ENCODE peak calls at places on chromosomes 11 and 22, in ten cellular contexts. One of them, this sample, is unnamed.
A peak's percentile ranks its signal among the peaks of the same experiment; 100 is the strongest.

GRCh38 chr11:3904228-3904627 is 48.8 kb downstream of the STIM1 start:
- DNase-seq in CD4-positive, CD25-positive, alpha-beta regulatory T cell: no peak
- DNase-seq in heart left ventricle: peak; percentile 21
- DNase-seq in lung: no peak
- DNase-seq in GM23248: peak; percentile 29
- DNase-seq in left ventricle myocardium inferior: no peak
- DNase-seq in CD8-positive, alpha-beta T cell: no peak
- DNase-seq in upper lobe of right lung: no peak
- DNase-seq in esophagus squamous epithelium: no peak
- DNase-seq in body of pancreas: no peak
- DNase-seq in this sample: no peak

GRCh38 chr11:62664405-62665074 is 470 bp downstream of the C11orf98 start:
- DNase-seq in CD4-positive, CD25-positive, alpha-beta regulatory T cell: peak; percentile 83
- DNase-seq in heart left ventricle: no peak
- DNase-seq in lung: peak; percentile 36
- DNase-seq in GM23248: peak; percentile 71
- DNase-seq in left ventricle myocardium inferior: peak; percentile 20
- DNase-seq in CD8-positive, alpha-beta T cell: no peak
- DNase-seq in upper lobe of right lung: no peak
- DNase-seq in esophagus squamous epithelium: no peak
- DNase-seq in body of pancreas: peak; percentile 70
- DNase-seq in this sample: peak; percentile 64

GRCh38 chr11:118922745-118923627 is 2.7 kb downstream of the BCL9L start:
- DNase-seq in CD4-positive, CD25-positive, alpha-beta regulatory T cell: no peak
- DNase-seq in heart left ventricle: no peak
- DNase-seq in lung: no peak
- DNase-seq in GM23248: peak; percentile 45
- DNase-seq in left ventricle myocardium inferior: no peak
- DNase-seq in CD8-positive, alpha-beta T cell: peak; percentile 53
- DNase-seq in upper lobe of right lung: no peak
- DNase-seq in esophagus squamous epithelium: no peak
- DNase-seq in body of pancreas: no peak
- DNase-seq in this sample: no peak

GRCh38 chr11:82858556-82859091 is 41.6 kb downstream of the PRCP start:
- DNase-seq in CD4-positive, CD25-positive, alpha-beta regulatory T cell: no peak
- DNase-seq in heart left ventricle: no peak
- DNase-seq in lung: no peak
- DNase-seq in GM23248: peak; percentile 56
- DNase-seq in left ventricle myocardium inferior: no peak
- DNase-seq in CD8-positive, alpha-beta T cell: no peak
- DNase-seq in upper lobe of right lung: no peak
- DNase-seq in esophagus squamous epithelium: no peak
- DNase-seq in body of pancreas: no peak
- DNase-seq in this sample: no peak

GRCh38 chr11:117979481-117980211 is 6.5 kb upstream of the IL10RA start:
- DNase-seq in CD4-positive, CD25-positive, alpha-beta regulatory T cell: peak; percentile 64
- DNase-seq in heart left ventricle: no peak
- DNase-seq in lung: peak; percentile 28
- DNase-seq in GM23248: no peak
- DNase-seq in left ventricle myocardium inferior: no peak
- DNase-seq in CD8-positive, alpha-beta T cell: no peak
- DNase-seq in upper lobe of right lung: no peak
- DNase-seq in esophagus squamous epithelium: no peak
- DNase-seq in body of pancreas: no peak
- DNase-seq in this sample: no peak

GRCh38 chr22:49760280-49760629 is 67.4 kb downstream of the BRD1 start:
- DNase-seq in CD4-positive, CD25-positive, alpha-beta regulatory T cell: no peak
- DNase-seq in heart left ventricle: no peak
- DNase-seq in lung: no peak
- DNase-seq in GM23248: no peak
- DNase-seq in left ventricle myocardium inferior: peak; percentile 5
- DNase-seq in CD8-positive, alpha-beta T cell: no peak
- DNase-seq in upper lobe of right lung: no peak
- DNase-seq in esophagus squamous epithelium: no peak
- DNase-seq in body of pancreas: no peak
- DNase-seq in this sample: peak; percentile 46

GRCh38 chr11:100484948-100485347 is 202.1 kb upstream of the ARHGAP42 start:
- DNase-seq in CD4-positive, CD25-positive, alpha-beta regulatory T cell: no peak
- DNase-seq in heart left ventricle: no peak
- DNase-seq in lung: no peak
- DNase-seq in GM23248: no peak
- DNase-seq in left ventricle myocardium inferior: no peak
- DNase-seq in CD8-positive, alpha-beta T cell: no peak
- DNase-seq in upper lobe of right lung: no peak
- DNase-seq in esophagus squamous epithelium: no peak
- DNase-seq in body of pancreas: no peak
- DNase-seq in this sample: no peak

GRCh38 chr11:63614136-63614664 is at the start of gene PLAAT3:
- DNase-seq in CD4-positive, CD25-positive, alpha-beta regulatory T cell: peak; percentile 27
- DNase-seq in heart left ventricle: peak; percentile 84
- DNase-seq in lung: peak; percentile 82
- DNase-seq in GM23248: peak; percentile 61
- DNase-seq in left ventricle myocardium inferior: peak; percentile 88
- DNase-seq in CD8-positive, alpha-beta T cell: peak; percentile 64
- DNase-seq in upper lobe of right lung: peak; percentile 94
- DNase-seq in esophagus squamous epithelium: no peak
- DNase-seq in body of pancreas: peak; percentile 79
- DNase-seq in this sample: peak; percentile 22

GRCh38 chr11:93024376-93024775 is 54.9 kb downstream of the MTNR1B start:
- DNase-seq in CD4-positive, CD25-positive, alpha-beta regulatory T cell: no peak
- DNase-seq in heart left ventricle: no peak
- DNase-seq in lung: no peak
- DNase-seq in GM23248: peak; percentile 31
- DNase-seq in left ventricle myocardium inferior: no peak
- DNase-seq in CD8-positive, alpha-beta T cell: no peak
- DNase-seq in upper lobe of right lung: no peak
- DNase-seq in esophagus squamous epithelium: no peak
- DNase-seq in body of pancreas: no peak
- DNase-seq in this sample: no peak

GRCh38 chr11:85950317-85951048 is 95.3 kb downstream of the CCDC83 start:
- DNase-seq in CD4-positive, CD25-positive, alpha-beta regulatory T cell: no peak
- DNase-seq in heart left ventricle: no peak
- DNase-seq in lung: no peak
- DNase-seq in GM23248: no peak
- DNase-seq in left ventricle myocardium inferior: no peak
- DNase-seq in CD8-positive, alpha-beta T cell: no peak
- DNase-seq in upper lobe of right lung: no peak
- DNase-seq in esophagus squamous epithelium: no peak
- DNase-seq in body of pancreas: no peak
- DNase-seq in this sample: no peak

GRCh38 chr11:64007629-64008282 is 21.5 kb downstream of the OTUB1 start:
- DNase-seq in CD4-positive, CD25-positive, alpha-beta regulatory T cell: no peak
- DNase-seq in heart left ventricle: peak; percentile 74
- DNase-seq in lung: peak; percentile 76
- DNase-seq in GM23248: peak; percentile 84
- DNase-seq in left ventricle myocardium inferior: peak; percentile 84
- DNase-seq in CD8-positive, alpha-beta T cell: no peak
- DNase-seq in upper lobe of right lung: peak; percentile 89
- DNase-seq in esophagus squamous epithelium: no peak
- DNase-seq in body of pancreas: peak; percentile 89
- DNase-seq in this sample: peak; percentile 87

GRCh38 chr11:112558691-112559090 is 298.0 kb upstream of the PLET1 start:
- DNase-seq in CD4-positive, CD25-positive, alpha-beta regulatory T cell: no peak
- DNase-seq in heart left ventricle: no peak
- DNase-seq in lung: no peak
- DNase-seq in GM23248: no peak
- DNase-seq in left ventricle myocardium inferior: no peak
- DNase-seq in CD8-positive, alpha-beta T cell: no peak
- DNase-seq in upper lobe of right lung: no peak
- DNase-seq in esophagus squamous epithelium: no peak
- DNase-seq in body of pancreas: no peak
- DNase-seq in this sample: peak; percentile 15

GRCh38 chr22:29784451-29785361 is 17.5 kb downstream of the UQCR10 start:
- DNase-seq in CD4-positive, CD25-positive, alpha-beta regulatory T cell: no peak
- DNase-seq in heart left ventricle: no peak
- DNase-seq in lung: no peak
- DNase-seq in GM23248: peak; percentile 33
- DNase-seq in left ventricle myocardium inferior: peak; percentile 38
- DNase-seq in CD8-positive, alpha-beta T cell: no peak
- DNase-seq in upper lobe of right lung: no peak
- DNase-seq in esophagus squamous epithelium: no peak
- DNase-seq in body of pancreas: peak; percentile 53
- DNase-seq in this sample: no peak

GRCh38 chr22:27685515-27685914 is 116.0 kb downstream of the MN1 start:
- DNase-seq in CD4-positive, CD25-positive, alpha-beta regulatory T cell: no peak
- DNase-seq in heart left ventricle: no peak
- DNase-seq in lung: no peak
- DNase-seq in GM23248: no peak
- DNase-seq in left ventricle myocardium inferior: peak; percentile 56
- DNase-seq in CD8-positive, alpha-beta T cell: no peak
- DNase-seq in upper lobe of right lung: no peak
- DNase-seq in esophagus squamous epithelium: no peak
- DNase-seq in body of pancreas: peak; percentile 16
- DNase-seq in this sample: no peak

GRCh38 chr11:119417726-119418540 is 5.0 kb downstream of the THY1 start:
- DNase-seq in CD4-positive, CD25-positive, alpha-beta regulatory T cell: no peak
- DNase-seq in heart left ventricle: no peak
- DNase-seq in lung: no peak
- DNase-seq in GM23248: peak; percentile 99
- DNase-seq in left ventricle myocardium inferior: no peak
- DNase-seq in CD8-positive, alpha-beta T cell: peak; percentile 34
- DNase-seq in upper lobe of right lung: no peak
- DNase-seq in esophagus squamous epithelium: no peak
- DNase-seq in body of pancreas: no peak
- DNase-seq in this sample: no peak

GRCh38 chr22:35630387-35630793 is 13.3 kb upstream of the MB start:
- DNase-seq in CD4-positive, CD25-positive, alpha-beta regulatory T cell: no peak
- DNase-seq in heart left ventricle: no peak
- DNase-seq in lung: no peak
- DNase-seq in GM23248: peak; percentile 78
- DNase-seq in left ventricle myocardium inferior: no peak
- DNase-seq in CD8-positive, alpha-beta T cell: no peak
- DNase-seq in upper lobe of right lung: peak; percentile 52
- DNase-seq in esophagus squamous epithelium: no peak
- DNase-seq in body of pancreas: no peak
- DNase-seq in this sample: peak; percentile 29

DNA sequence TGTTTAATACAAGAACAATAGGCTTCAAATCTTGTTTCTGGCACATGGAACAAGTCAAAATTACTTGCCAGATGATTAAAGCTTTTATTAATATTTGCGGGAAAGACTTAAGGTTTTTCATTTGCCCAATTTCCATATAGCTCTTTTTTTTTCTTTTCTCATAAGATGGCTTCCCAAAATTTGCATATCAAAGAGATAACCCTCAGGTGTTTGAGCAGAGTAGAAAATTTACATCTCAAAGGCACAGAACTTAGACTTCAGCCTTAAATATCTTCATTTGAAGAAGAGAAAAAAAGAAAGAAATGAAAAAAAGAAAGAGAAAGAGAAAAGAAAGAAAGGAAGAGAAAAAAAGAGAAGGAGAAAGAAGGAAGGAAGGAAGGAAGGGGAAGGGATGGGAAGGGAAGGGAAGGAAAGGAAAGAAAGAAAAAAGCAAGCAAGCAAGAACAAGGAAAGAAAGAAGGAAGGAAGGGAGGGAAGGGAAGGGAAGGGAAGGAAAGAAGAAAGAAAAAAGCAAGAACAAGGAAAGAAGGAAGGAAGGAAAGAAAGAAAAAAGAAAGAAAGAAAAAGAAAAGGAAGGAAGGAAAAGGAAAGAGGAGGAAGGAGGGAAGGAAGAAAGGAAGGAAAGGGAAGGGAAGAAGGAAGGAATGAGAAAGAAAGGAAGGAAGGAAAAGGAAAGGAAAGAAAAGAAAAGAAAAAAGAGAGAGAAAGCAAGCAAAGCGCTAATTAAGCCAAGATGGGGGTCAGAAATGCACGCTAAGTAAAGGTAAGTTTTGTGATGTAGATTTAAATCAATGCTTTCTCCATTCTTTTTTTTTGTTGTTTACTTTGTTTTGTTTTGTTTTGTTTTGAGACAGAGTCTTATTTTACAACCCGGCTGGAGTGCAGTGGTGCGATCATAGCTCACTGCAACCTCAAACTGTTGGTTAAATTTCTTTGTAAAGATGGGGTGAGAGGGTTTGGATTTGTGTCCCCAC is 20.2 kb upstream of the IFITM3 start:
- DNase-seq in CD4-positive, CD25-positive, alpha-beta regulatory T cell: no peak
- DNase-seq in heart left ventricle: no peak
- DNase-seq in lung: no peak
- DNase-seq in GM23248: no peak
- DNase-seq in left ventricle myocardium inferior: no peak
- DNase-seq in CD8-positive, alpha-beta T cell: no peak
- DNase-seq in upper lobe of right lung: no peak
- DNase-seq in esophagus squamous epithelium: no peak
- DNase-seq in body of pancreas: no peak
- DNase-seq in this sample: no peak
- H3K4me1 ChIP-seq in CD4-positive, CD25-positive, alpha-beta regulatory T cell: no peaks in the 10 kb centered on the region
- H3K4me1 ChIP-seq in heart left ventricle: peaks cover 13% of the 10 kb centered on the region
- H3K4me1 ChIP-seq in lung: peaks cover 7% of the 10 kb centered on the region
- H3K4me1 ChIP-seq in GM23248: peaks cover 3% of the 10 kb centered on the region
- H3K4me1 ChIP-seq in left ventricle myocardium inferior: peaks cover 21% of the 10 kb centered on the region
- H3K4me1 ChIP-seq in CD8-positive, alpha-beta T cell: peaks cover 29% of the 10 kb centered on the region
- H3K4me1 ChIP-seq in upper lobe of right lung: peaks cover 17% of the 10 kb centered on the region
- H3K4me1 ChIP-seq in esophagus squamous epithelium: peaks cover 24% of the 10 kb centered on the region
- H3K4me1 ChIP-seq in body of pancreas: no peaks in the 10 kb centered on the region
- H3K4me1 ChIP-seq in this sample: peaks cover 3% of the 10 kb centered on the region

DNA sequence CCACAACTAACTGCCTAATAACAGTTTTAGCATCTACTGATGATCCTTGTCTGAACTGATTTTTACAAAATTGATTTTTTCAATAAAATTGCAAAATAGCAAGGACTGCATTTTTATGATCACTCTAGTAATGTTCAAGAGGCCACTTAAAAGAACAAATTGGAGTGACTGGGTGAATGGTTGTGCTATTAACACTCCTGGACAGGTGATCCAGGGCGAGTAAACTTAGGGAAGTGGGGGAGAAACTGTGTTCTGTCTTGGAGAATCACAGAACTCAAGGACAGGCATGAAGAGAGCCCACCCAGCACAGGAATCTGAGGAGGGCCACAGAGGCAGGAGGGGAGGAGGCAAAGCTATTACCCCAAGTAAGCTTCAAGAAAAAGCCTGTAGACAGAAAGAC is 75.8 kb downstream of the SGSM3 start:
- DNase-seq in CD4-positive, CD25-positive, alpha-beta regulatory T cell: no peak
- DNase-seq in heart left ventricle: no peak
- DNase-seq in lung: no peak
- DNase-seq in GM23248: no peak
- DNase-seq in left ventricle myocardium inferior: no peak
- DNase-seq in CD8-positive, alpha-beta T cell: no peak
- DNase-seq in upper lobe of right lung: no peak
- DNase-seq in esophagus squamous epithelium: no peak
- DNase-seq in body of pancreas: no peak
- DNase-seq in this sample: no peak
- H3K27ac ChIP-seq in CD4-positive, CD25-positive, alpha-beta regulatory T cell: no peak overlapping the region
- H3K27ac ChIP-seq in heart left ventricle: no peak overlapping the region
- H3K27ac ChIP-seq in lung: no peak overlapping the region
- H3K27ac ChIP-seq in GM23248: peak overlapping the region; percentile 87
- H3K27ac ChIP-seq in left ventricle myocardium inferior: no peak overlapping the region
- H3K27ac ChIP-seq in CD8-positive, alpha-beta T cell: no peak overlapping the region
- H3K27ac ChIP-seq in upper lobe of right lung: peak overlapping the region; percentile 9
- H3K27ac ChIP-seq in esophagus squamous epithelium: no peak overlapping the region
- H3K27ac ChIP-seq in body of pancreas: no peak overlapping the region
- H3K27ac ChIP-seq in this sample: no peak overlapping the region

GRCh38 chr11:27469333-27469680 is 3.3 kb downstream of the LGR4 start:
- DNase-seq in CD4-positive, CD25-positive, alpha-beta regulatory T cell: no peak
- DNase-seq in heart left ventricle: no peak
- DNase-seq in lung: no peak
- DNase-seq in GM23248: no peak
- DNase-seq in left ventricle myocardium inferior: no peak
- DNase-seq in CD8-positive, alpha-beta T cell: no peak
- DNase-seq in upper lobe of right lung: no peak
- DNase-seq in esophagus squamous epithelium: no peak
- DNase-seq in body of pancreas: no peak
- DNase-seq in this sample: no peak
- H3K4me3 ChIP-seq in CD4-positive, CD25-positive, alpha-beta regulatory T cell: no peak overlapping the region
- H3K4me3 ChIP-seq in heart left ventricle: peak overlapping the region; percentile 76
- H3K4me3 ChIP-seq in lung: no peak overlapping the region
- H3K4me3 ChIP-seq in GM23248: peak overlapping the region; percentile 98
- H3K4me3 ChIP-seq in left ventricle myocardium inferior: peak overlapping the region; percentile 85
- H3K4me3 ChIP-seq in CD8-positive, alpha-beta T cell: no peak overlapping the region
- H3K4me3 ChIP-seq in upper lobe of right lung: no peak overlapping the region
- H3K4me3 ChIP-seq in esophagus squamous epithelium: peak overlapping the region; percentile 83
- H3K4me3 ChIP-seq in body of pancreas: peak overlapping the region; percentile 64
- H3K4me3 ChIP-seq in this sample: no peak overlapping the region

GRCh38 chr11:66271816-66272215 is 3.4 kb downstream of the RAB1B start:
- DNase-seq in CD4-positive, CD25-positive, alpha-beta regulatory T cell: no peak
- DNase-seq in heart left ventricle: no peak
- DNase-seq in lung: no peak
- DNase-seq in GM23248: no peak
- DNase-seq in left ventricle myocardium inferior: no peak
- DNase-seq in CD8-positive, alpha-beta T cell: no peak
- DNase-seq in upper lobe of right lung: no peak
- DNase-seq in esophagus squamous epithelium: no peak
- DNase-seq in body of pancreas: no peak
- DNase-seq in this sample: no peak
- H3K4me1 ChIP-seq in CD4-positive, CD25-positive, alpha-beta regulatory T cell: peaks cover 34% of the 10 kb centered on the region
- H3K4me1 ChIP-seq in heart left ventricle: peaks cover 28% of the 10 kb centered on the region
- H3K4me1 ChIP-seq in lung: no peaks in the 10 kb centered on the region
- H3K4me1 ChIP-seq in GM23248: peaks cover 7% of the 10 kb centered on the region
- H3K4me1 ChIP-seq in left ventricle myocardium inferior: peaks cover 46% of the 10 kb centered on the region
- H3K4me1 ChIP-seq in CD8-positive, alpha-beta T cell: peaks cover 44% of the 10 kb centered on the region
- H3K4me1 ChIP-seq in upper lobe of right lung: peaks cover 16% of the 10 kb centered on the region
- H3K4me1 ChIP-seq in esophagus squamous epithelium: peaks cover 70% of the 10 kb centered on the region
- H3K4me1 ChIP-seq in body of pancreas: peaks cover 26% of the 10 kb centered on the region
- H3K4me1 ChIP-seq in this sample: peaks cover 16% of the 10 kb centered on the region

This sample was measured in SJCRH30.